ENCODE peak calls at places on chromosome 19, in eight cellular contexts. M is stimulated activated CD4-positive, alpha-beta T cell treated with anti-CD3 and anti-CD28 coated beads, Interleukin-4, amount 100 ng/mL, for 48 hours; X is natural killer cell; Y is tibial nerve; K is skeletal muscle cell; L is hepatocyte; G is endodermal cell; S is naive thymus-derived CD8-positive, alpha-beta T cell. C is an unnamed sample.

GRCh38 chr19:41612483-41612882 is 14.4 kb downstream of the CEACAM4 start:
- DNase-seq in L (no peak), M (no peak), K (no peak), X (no peak), S (no peak), Y (no peak), G (no peak), C (no peak)

GRCh38 chr19:55085923-55086715 is 10.4 kb downstream of the EPS8L1 start:
- DNase-seq in L (no peak), X (no peak), K (no peak), Y (no peak), M (no peak), S (no peak), G (peak; percentile 79), C (peak; percentile 57)

GRCh38 chr19:11337080-11337479 is 2.4 kb downstream of the RAB3D start:
- DNase-seq in M (no peak), K (no peak), L (peak; percentile 5), G (no peak), S (no peak), X (no peak), Y (no peak), C (no peak)

GRCh38 chr19:53809518-53810186 is 14.5 kb downstream of the NLRP12 start:
- DNase-seq in M (peak; percentile 5), X (no peak), L (no peak), G (peak; percentile 89), Y (no peak), K (no peak), S (no peak), C (peak; percentile 50)

GRCh38 chr19:571127-571974 is 1.0 kb upstream of the BSG start:
- DNase-seq in M (peak; percentile 34), S (peak; percentile 62), K (no peak), X (peak; percentile 51), Y (no peak), L (peak; percentile 67), G (peak; percentile 83), C (peak; percentile 71)

GRCh38 chr19:38664503-38665211 is 17.2 kb downstream of the ACTN4 start:
- DNase-seq in S (no peak), G (peak; percentile 74), Y (no peak), M (no peak), L (no peak), X (no peak), K (no peak), C (no peak)

GRCh38 chr19:45973564-45974338 is at the start of gene NOVA2:
- DNase-seq in X (no peak), L (peak; percentile 70), K (no peak), S (no peak), Y (peak; percentile 43), M (peak; percentile 40), G (peak; percentile 98), C (peak; percentile 96)

GRCh38 chr19:16660763-16661479 is at the start of gene TMEM38A:
- DNase-seq in X (peak; percentile 52), M (peak; percentile 21), Y (no peak), G (peak; percentile 75), S (peak; percentile 27), L (peak; percentile 77), K (no peak), C (peak; percentile 63)

GRCh38 chr19:5564930-5565329 is 2.8 kb downstream of the TINCR start:
- DNase-seq in M (no peak), X (no peak), Y (no peak), K (no peak), G (no peak), S (no peak), L (no peak), C (no peak)

GRCh38 chr19:49551531-49551930 is 23.7 kb downstream of the RCN3 start:
- DNase-seq in K (no peak), L (no peak), Y (no peak), M (no peak), S (no peak), G (no peak), X (no peak), C (no peak)

GRCh38 chr19:17488593-17489391 is 18.5 kb downstream of the SLC27A1 start:
- DNase-seq in K (no peak), G (peak; percentile 99), L (peak; percentile 95), S (peak; percentile 55), Y (no peak), X (peak; percentile 69), M (peak; percentile 76), C (peak; percentile 96)

GRCh38 chr19:8302357-8302691 is 5.8 kb downstream of the CD320 start:
- DNase-seq in L (no peak), Y (peak; percentile 4), X (peak; percentile 9), M (no peak), G (no peak), K (no peak), S (no peak), C (no peak)

GRCh38 chr19:48629599-48630288 is 7.4 kb downstream of the DBP start:
- DNase-seq in G (peak; percentile 99), X (no peak), M (no peak), L (peak; percentile 79), S (no peak), K (no peak), Y (no peak), C (peak; percentile 95)

GRCh38 chr19:7522923-7523667 is 671 bp downstream of the MCOLN1 start:
- DNase-seq in K (no peak), X (no peak), S (no peak), G (no peak), M (no peak), Y (no peak), L (peak; percentile 46), C (peak; percentile 42)

GRCh38 chr19:14554382-14554812 is 17.5 kb downstream of the NDUFB7 start:
- DNase-seq in L (peak; percentile 61), G (no peak), S (no peak), M (no peak), X (no peak), K (no peak), Y (no peak), C (no peak)

GRCh38 chr19:12983561-12984142 is 11.6 kb upstream of the NFIX start:
- DNase-seq in X (peak; percentile 91), M (peak; percentile 71), K (no peak), G (peak; percentile 93), Y (peak; percentile 83), L (peak; percentile 89), S (peak; percentile 86), C (peak; percentile 91)

GRCh38 chr19:55358943-55359908 is 3.8 kb downstream of the GARIN5B start:
- DNase-seq in Y (no peak), S (no peak), L (no peak), K (no peak), M (no peak), X (no peak), G (no peak), C (no peak)